ENCODE peak calls at places on chromosomes 5 and 9, in eight cellular contexts. T is neural progenitor cell; L is tibial artery; X is CD8-positive, alpha-beta T cell; K is naive thymus-derived CD4-positive, alpha-beta T cell; U is sigmoid colon; B is body of pancreas; O is GM12878. E is an unnamed sample.

GRCh38 chr5:179858241-179858585 is 404 bp downstream of the MRNIP start:
- DNase-seq in T (peak), L (peak), X (peak), K (no peak), U (no peak), B (peak), O (peak), E (no peak)

GRCh38 chr5:3140117-3140516 is 388.6 kb upstream of the IRX2 start:
- DNase-seq in T (no peak), L (no peak), X (no peak), K (no peak), U (no peak), B (no peak), O (no peak), E (no peak)

GRCh38 chr9:134544388-134545212 is 97.0 kb upstream of the COL5A1 start:
- DNase-seq in T (peak), L (no peak), X (no peak), K (no peak), U (peak), B (no peak), O (no peak), E (peak)

GRCh38 chr5:37133939-37134338 is 115.2 kb downstream of the CPLANE1 start:
- DNase-seq in T (no peak), L (no peak), X (no peak), K (no peak), U (no peak), B (peak), O (no peak), E (peak)

GRCh38 chr9:121944741-121945191 is 148.3 kb downstream of the TTLL11 start:
- DNase-seq in T (no peak), L (no peak), X (no peak), K (no peak), U (no peak), B (no peak), O (no peak), E (no peak)

GRCh38 chr9:4242239-4242638 is 57.6 kb downstream of the GLIS3 start:
- DNase-seq in T (no peak), L (no peak), X (no peak), K (no peak), U (no peak), B (no peak), O (no peak), E (no peak)

GRCh38 chr5:58497956-58498942 is 7.0 kb downstream of the GAPT start:
- DNase-seq in T (peak), L (peak), X (no peak), K (no peak), U (no peak), B (peak), O (no peak), E (peak)

GRCh38 chr9:76453785-76454184 is 5.2 kb upstream of the GCNT1 start:
- DNase-seq in T (no peak), L (no peak), X (no peak), K (no peak), U (no peak), B (no peak), O (no peak), E (no peak)

GRCh38 chr5:108564441-108564840 is 182.5 kb upstream of the FBXL17 start:
- DNase-seq in T (no peak), L (no peak), X (no peak), K (no peak), U (no peak), B (no peak), O (no peak), E (no peak)

GRCh38 chr9:82081507-82081906 is 92.9 kb downstream of the SPATA31D1 start:
- DNase-seq in T (no peak), L (no peak), X (no peak), K (no peak), U (no peak), B (no peak), O (no peak), E (no peak)

GRCh38 chr9:90839183-90839582 is 37.6 kb downstream of the SYK start:
- DNase-seq in T (no peak), L (no peak), X (no peak), K (no peak), U (no peak), B (no peak), O (no peak), E (no peak)

GRCh38 chr5:151451626-151452520 is 4.5 kb downstream of the SLC36A1 start:
- DNase-seq in T (no peak), L (no peak), X (no peak), K (no peak), U (no peak), B (no peak), O (peak), E (no peak)

GRCh38 chr9:73200694-73201432 is 49.2 kb downstream of the ANXA1 start:
- DNase-seq in T (peak), L (no peak), X (no peak), K (peak), U (no peak), B (no peak), O (no peak), E (peak)

GRCh38 chr9:136403538-136403914 is 3.6 kb upstream of the SNAPC4 start:
- DNase-seq in T (no peak), L (no peak), X (peak), K (peak), U (no peak), B (no peak), O (peak), E (no peak)

GRCh38 chr5:179967489-179967888 is 59.8 kb upstream of the TBC1D9B start:
- DNase-seq in T (no peak), L (no peak), X (no peak), K (no peak), U (no peak), B (no peak), O (no peak), E (no peak)

GRCh38 chr9:91880378-91880972 is 69.6 kb downstream of the ROR2 start:
- DNase-seq in T (no peak), L (no peak), X (no peak), K (no peak), U (no peak), B (no peak), O (no peak), E (no peak)

GRCh38 chr5:54329731-54330709 is 19.6 kb upstream of the ARL15 start:
- DNase-seq in T (no peak), L (no peak), X (no peak), K (no peak), U (no peak), B (peak), O (no peak), E (no peak)

GRCh38 chr9:115730845-115731244 is 422.7 kb upstream of the PAPPA start:
- DNase-seq in T (no peak), L (no peak), X (no peak), K (no peak), U (no peak), B (no peak), O (no peak), E (peak)

GRCh38 chr5:149878371-149878770 is 66.2 kb downstream of the PDE6A start:
- DNase-seq in T (no peak), L (no peak), X (no peak), K (no peak), U (no peak), B (no peak), O (no peak), E (no peak)

GRCh38 chr5:56278267-56278826 is 45.2 kb upstream of the ANKRD55 start:
- DNase-seq in T (peak), L (no peak), X (no peak), K (no peak), U (no peak), B (no peak), O (no peak), E (no peak)

GRCh38 chr5:99355881-99356280 is 427.1 kb upstream of the CHD1 start:
- DNase-seq in T (no peak), L (no peak), X (no peak), K (no peak), U (no peak), B (no peak), O (no peak), E (no peak)
- H3K27ac ChIP-seq in T (no peak), L (no peak), X (no peak), K (no peak), U (no peak), B (no peak), O (no peak), E (no peak)

DNA sequence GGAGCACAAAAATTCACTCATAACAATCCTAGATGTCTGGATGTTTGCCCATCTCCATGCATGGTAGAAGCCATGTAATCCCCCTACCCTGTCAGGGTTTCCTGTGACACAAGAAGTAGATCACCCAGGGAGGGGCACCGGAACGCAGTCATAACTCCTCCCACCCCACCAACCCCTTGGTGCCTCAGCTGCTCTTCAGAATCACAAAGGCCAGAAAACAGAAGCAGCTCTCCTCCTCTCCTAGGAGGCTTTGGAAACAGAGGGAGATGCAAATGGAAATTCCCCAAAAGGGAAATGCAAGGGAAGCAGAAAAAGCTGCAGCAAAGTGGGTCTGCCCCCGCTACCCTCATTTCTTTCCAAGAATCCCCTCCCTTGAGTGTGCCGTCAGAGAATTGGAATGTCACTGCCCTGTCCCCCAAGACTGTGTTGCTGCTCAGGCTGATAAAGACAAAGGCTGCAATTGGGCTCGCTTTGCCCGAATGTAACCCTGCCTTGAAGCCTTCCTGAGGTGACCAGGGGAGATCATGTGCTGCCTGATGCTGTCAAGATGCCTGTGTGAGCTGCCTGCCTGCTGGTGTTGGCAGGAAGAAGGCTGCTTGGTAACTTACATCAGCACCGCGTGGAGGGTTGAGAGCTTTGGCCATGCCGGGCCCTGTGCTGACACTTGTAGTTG is 65.5 kb upstream of the ABCA1 start:
- DNase-seq in T (peak), L (peak), X (peak), K (peak), U (peak), B (peak), O (no peak), E (no peak)
- H3K27ac ChIP-seq in T (peak), L (peak), X (no peak), K (peak), U (peak), B (peak), O (no peak), E (no peak)

GRCh38 chr5:62690421-62690820 is 111.8 kb downstream of the LRRC70 start:
- DNase-seq in T (peak), L (no peak), X (no peak), K (no peak), U (no peak), B (no peak), O (no peak), E (no peak)

GRCh38 chr5:62691946-62692345 is 113.3 kb downstream of the LRRC70 start:
- DNase-seq in T (no peak), L (no peak), X (no peak), K (no peak), U (no peak), B (no peak), O (no peak), E (no peak)

GRCh38 chr5:62692946-62693713 is 114.5 kb downstream of the LRRC70 start:
- DNase-seq in T (no peak), L (no peak), X (no peak), K (no peak), U (no peak), B (no peak), O (no peak), E (no peak)

GRCh38 chr5:62686692-62687091 is 108.1 kb downstream of the LRRC70 start:
- DNase-seq in T (no peak), L (no peak), X (no peak), K (no peak), U (no peak), B (no peak), O (no peak), E (no peak)

GRCh38 chr5:62689599-62690368 is 111.2 kb downstream of the LRRC70 start:
- DNase-seq in T (no peak), L (no peak), X (no peak), K (no peak), U (no peak), B (no peak), O (no peak), E (no peak)
- H3K27ac ChIP-seq in T (no peak), L (no peak), X (no peak), K (no peak), U (no peak), B (no peak), O (no peak), E (no peak)

DNA sequence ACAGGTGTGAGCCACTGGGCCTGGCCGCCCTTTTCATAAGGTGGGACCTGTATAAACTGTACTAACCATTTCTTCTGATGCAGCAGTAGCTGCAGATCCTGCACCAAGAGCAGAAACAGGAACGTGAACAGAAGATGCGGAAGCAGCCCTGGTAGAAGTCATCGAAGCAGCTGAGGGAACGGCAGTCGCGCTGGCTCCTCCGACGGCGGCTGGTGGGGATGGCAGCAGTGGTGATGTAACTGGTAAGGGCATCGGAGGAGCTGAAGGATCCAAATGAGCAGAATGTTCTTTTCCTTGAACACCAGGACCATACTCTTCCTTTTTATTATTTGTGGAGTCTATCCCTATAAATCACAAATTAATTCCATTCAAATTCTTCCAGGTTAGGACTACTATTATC is 32.1 kb downstream of the POC5 start:
- DNase-seq in T (no peak), L (no peak), X (no peak), K (no peak), U (no peak), B (no peak), O (no peak), E (no peak)
- H3K27ac ChIP-seq in T (no peak), L (no peak), X (no peak), K (no peak), U (no peak), B (no peak), O (no peak), E (no peak)

GRCh38 chr9:31137850-31138160 is 1246.6 kb upstream of the ACO1 start:
- DNase-seq in T (no peak), L (no peak), X (no peak), K (no peak), U (no peak), B (no peak), O (no peak), E (no peak)
- H3K27ac ChIP-seq in T (no peak), L (no peak), X (no peak), K (no peak), U (no peak), B (no peak), O (no peak), E (no peak)

DNA sequence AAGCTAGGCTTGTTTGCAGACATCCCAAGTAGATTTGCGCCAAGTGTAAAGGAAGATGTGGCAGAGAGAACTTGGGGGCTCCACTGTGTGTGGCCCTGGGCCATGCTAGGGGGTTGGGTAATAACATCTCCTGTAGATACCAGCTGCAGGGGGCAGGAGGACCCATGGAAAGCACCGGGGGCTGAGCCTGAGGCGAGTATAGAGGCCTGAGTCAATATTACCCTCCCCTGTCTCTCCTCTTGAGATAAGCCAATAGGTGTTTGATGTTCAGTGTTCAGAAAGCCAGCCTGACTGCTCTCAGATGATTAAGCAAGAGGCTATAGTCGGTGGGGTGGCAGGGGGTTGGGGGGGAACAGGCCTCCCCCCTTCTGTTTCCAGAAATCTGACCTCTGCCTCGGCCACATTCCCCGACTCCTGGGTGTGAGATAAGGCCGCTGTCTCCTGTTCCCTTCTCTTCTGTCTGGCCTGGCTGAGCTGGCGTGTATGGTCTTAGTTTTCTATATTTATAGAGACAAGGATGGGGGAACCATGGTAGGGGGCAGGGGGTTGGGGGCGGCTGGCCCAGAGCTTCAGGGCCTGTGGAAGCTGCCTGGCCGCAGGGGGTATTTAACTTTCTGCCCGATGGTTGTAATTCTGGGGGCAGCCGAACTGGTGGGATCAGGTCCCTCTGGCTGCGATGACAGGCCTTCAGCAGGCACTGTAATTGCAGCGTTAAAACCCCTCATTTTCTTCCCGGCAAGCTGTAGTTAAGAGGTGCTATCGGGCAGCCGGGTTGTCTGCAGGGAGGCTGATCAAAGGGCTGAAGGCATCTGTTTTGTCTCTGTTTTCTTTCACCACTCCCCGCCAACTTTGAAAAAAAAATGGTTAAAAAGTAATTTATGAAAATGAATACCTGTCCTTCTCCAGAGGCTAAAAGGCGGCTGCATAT is 292.0 kb downstream of the NSG2 start:
- DNase-seq in T (peak), L (no peak), X (no peak), K (no peak), U (no peak), B (no peak), O (no peak), E (no peak)
- H3K27ac ChIP-seq in T (no peak), L (no peak), X (no peak), K (no peak), U (no peak), B (no peak), O (no peak), E (no peak)

GRCh38 chr5:137563646-137564474 is 64.7 kb upstream of the SPOCK1 start:
- DNase-seq in T (no peak), L (no peak), X (no peak), K (no peak), U (no peak), B (no peak), O (no peak), E (peak)
- H3K27ac ChIP-seq in T (no peak), L (no peak), X (no peak), K (no peak), U (no peak), B (no peak), O (no peak), E (peak)